ENCODE peak calls at places on chromosomes 4 and X, in six cellular contexts. E, L, R, M, A and S are unnamed samples.

GRCh38 chr4:100738388-100739165 is 220.8 kb upstream of the EMCN start:
- DNase-seq in E (no peak), L (no peak), R (peak; percentile 97), M (peak; percentile 93), A (no peak), S (peak; percentile 97)

GRCh38 chr4:52939739-52940138 is 77.6 kb downstream of the RASL11B start:
- DNase-seq in E (no peak), L (no peak), R (no peak), M (no peak), A (no peak), S (no peak)

GRCh38 chrX:137479394-137479793 is 86.5 kb upstream of the ZIC3 start:
- DNase-seq in E (no peak), L (no peak), R (no peak), M (no peak), A (no peak), S (no peak)

GRCh38 chr4:144645621-144646522 is at the start of gene HHIP:
- DNase-seq in E (peak; percentile 49), L (no peak), R (peak; percentile 82), M (peak; percentile 86), A (peak; percentile 66), S (peak; percentile 23)

GRCh38 chrX:37383313-37383712 is 34.1 kb downstream of the PRRG1 start:
- DNase-seq in E (no peak), L (no peak), R (no peak), M (no peak), A (no peak), S (no peak)

GRCh38 chr4:48898733-48899431 is 7.7 kb downstream of the OCIAD2 start:
- DNase-seq in E (no peak), L (no peak), R (peak; percentile 61), M (peak; percentile 47), A (no peak), S (no peak)

GRCh38 chrX:93422693-93423092 is 250.7 kb downstream of the NAP1L3 start:
- DNase-seq in E (no peak), L (peak; percentile 40), R (peak; percentile 2), M (peak; percentile 11), A (no peak), S (peak; percentile 12)

GRCh38 chr4:44186096-44186849 is 262.3 kb downstream of the KCTD8 start:
- DNase-seq in E (no peak), L (no peak), R (no peak), M (no peak), A (no peak), S (no peak)

GRCh38 chr4:109429545-109429944 is 4.1 kb upstream of the SEC24B start:
- DNase-seq in E (no peak), L (no peak), R (peak; percentile 70), M (peak; percentile 75), A (no peak), S (peak; percentile 78)

GRCh38 chr4:3851211-3851610 is 85.0 kb downstream of the ADRA2C start:
- DNase-seq in E (no peak), L (no peak), R (no peak), M (no peak), A (no peak), S (peak; percentile 2)

GRCh38 chrX:22366166-22366702 is 93.5 kb downstream of the CBLL2 start:
- DNase-seq in E (no peak), L (no peak), R (peak; percentile 68), M (peak; percentile 36), A (no peak), S (peak; percentile 11)

GRCh38 chrX:108209006-108209554 is 117.5 kb downstream of the ATG4A start:
- DNase-seq in E (no peak), L (no peak), R (no peak), M (no peak), A (no peak), S (no peak)

GRCh38 chr4:116180056-116180690 is 905.2 kb downstream of the TRAM1L1 start:
- DNase-seq in E (no peak), L (no peak), R (peak; percentile 3), M (peak; percentile 2), A (no peak), S (peak; percentile 28)

GRCh38 chr4:41396869-41397268 is 140.1 kb downstream of the UCHL1 start:
- DNase-seq in E (no peak), L (no peak), R (no peak), M (no peak), A (no peak), S (no peak)

GRCh38 chrX:11108253-11108941 is 2.7 kb upstream of the HCCS start:
- DNase-seq in E (no peak), L (no peak), R (no peak), M (no peak), A (no peak), S (no peak)

GRCh38 chrX:45295587-45295986 is 94.9 kb upstream of the DIPK2B start:
- DNase-seq in E (no peak), L (no peak), R (peak; percentile 26), M (peak; percentile 11), A (no peak), S (peak; percentile 35)

GRCh38 chrX:19956923-19957322 is 33.9 kb downstream of the BCLAF3 start:
- DNase-seq in E (no peak), L (no peak), R (no peak), M (no peak), A (no peak), S (no peak)

GRCh38 chr4:161680146-161680545 is 483.7 kb downstream of the FSTL5 start:
- DNase-seq in E (no peak), L (no peak), R (no peak), M (no peak), A (no peak), S (no peak)

GRCh38 chrX:134542485-134542884 is 82.5 kb downstream of the HPRT1 start:
- DNase-seq in E (no peak), L (peak; percentile 38), R (peak; percentile 69), M (peak; percentile 81), A (no peak), S (peak; percentile 76)

GRCh38 chrX:154396948-154397887 is 959 bp upstream of the RPL10 start:
- DNase-seq in E (peak; percentile 80), L (peak; percentile 72), R (peak; percentile 71), M (peak; percentile 52), A (peak; percentile 87), S (peak; percentile 63)

GRCh38 chr4:16824278-16824806 is 74.1 kb downstream of the LDB2 start:
- DNase-seq in E (no peak), L (no peak), R (no peak), M (no peak), A (no peak), S (no peak)

GRCh38 chrX:132615396-132616131 is 126.7 kb upstream of the MBNL3 start:
- DNase-seq in E (peak; percentile 39), L (peak; percentile 62), R (peak; percentile 51), M (peak; percentile 53), A (no peak), S (peak; percentile 79)

DNA sequence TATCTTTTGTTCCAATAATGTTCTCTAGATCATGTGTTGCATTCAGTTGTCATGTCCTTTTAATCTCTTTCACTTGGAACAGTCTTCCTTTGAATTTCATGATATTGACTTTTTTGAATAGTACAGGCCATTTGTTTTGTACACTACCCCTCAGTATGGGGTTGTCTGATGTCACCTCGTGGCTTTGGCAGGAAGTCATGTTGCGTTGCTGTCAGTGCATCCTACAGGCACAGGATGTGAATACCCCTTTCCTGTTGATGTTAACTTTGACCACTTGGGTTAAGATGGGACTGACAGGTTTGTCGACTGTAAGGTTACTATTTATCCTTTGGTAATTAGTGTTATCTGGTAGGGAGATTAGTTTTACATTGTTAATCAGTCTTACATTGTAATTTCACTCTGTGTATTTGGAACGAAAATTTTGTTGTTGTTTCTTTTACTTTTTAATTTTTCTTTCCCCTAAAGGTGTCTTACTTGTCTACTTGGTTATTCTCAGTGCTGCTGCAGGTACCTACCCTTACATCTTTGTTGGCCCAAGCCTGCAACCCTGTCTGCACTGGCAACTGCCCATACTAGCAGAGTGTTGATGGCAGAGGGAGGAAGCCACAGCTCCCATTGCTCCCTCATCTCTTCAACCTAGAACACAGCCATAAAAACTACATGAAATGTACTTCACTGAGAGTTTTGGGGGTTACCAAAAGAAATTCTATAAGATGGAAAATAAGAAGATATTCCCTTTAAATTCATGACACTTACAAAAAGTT is 14.7 kb upstream of the ATP8A1 start:
- DNase-seq in E (no peak), L (no peak), R (no peak), M (no peak), A (no peak), S (no peak)
- TF ChIP-seq CTCF in E (no peak), L (no peak), R (no peak), M (no peak), A (no peak), S (no peak)

GRCh38 chr4:574346-575161 is 1.5 kb downstream of the TMEM271 start:
- DNase-seq in E (no peak), L (no peak), R (no peak), M (no peak), A (no peak), S (no peak)

GRCh38 chr4:575281-576141 is 584 bp downstream of the TMEM271 start:
- DNase-seq in E (peak; percentile 39), L (peak; percentile 28), R (peak; percentile 49), M (peak; percentile 76), A (no peak), S (peak; percentile 89)

GRCh38 chr4:576991-577498 is 950 bp upstream of the TMEM271 start:
- DNase-seq in E (no peak), L (no peak), R (no peak), M (no peak), A (no peak), S (no peak)

GRCh38 chr4:577499-578450 is 1.7 kb upstream of the TMEM271 start:
- DNase-seq in E (no peak), L (no peak), R (peak; percentile 6), M (no peak), A (no peak), S (peak; percentile 66)

GRCh38 chr4:576245-576821 is at the start of gene TMEM271:
- DNase-seq in E (no peak), L (no peak), R (no peak), M (no peak), A (no peak), S (no peak)
- H3K4me3 ChIP-seq in E (no peak within 1 kb of the TSS), L (no peak within 1 kb of the TSS), R (no peak within 1 kb of the TSS), M (no peak within 1 kb of the TSS), A (peak within 1 kb of the TSS; percentile 49), S (no peak within 1 kb of the TSS)

DNA sequence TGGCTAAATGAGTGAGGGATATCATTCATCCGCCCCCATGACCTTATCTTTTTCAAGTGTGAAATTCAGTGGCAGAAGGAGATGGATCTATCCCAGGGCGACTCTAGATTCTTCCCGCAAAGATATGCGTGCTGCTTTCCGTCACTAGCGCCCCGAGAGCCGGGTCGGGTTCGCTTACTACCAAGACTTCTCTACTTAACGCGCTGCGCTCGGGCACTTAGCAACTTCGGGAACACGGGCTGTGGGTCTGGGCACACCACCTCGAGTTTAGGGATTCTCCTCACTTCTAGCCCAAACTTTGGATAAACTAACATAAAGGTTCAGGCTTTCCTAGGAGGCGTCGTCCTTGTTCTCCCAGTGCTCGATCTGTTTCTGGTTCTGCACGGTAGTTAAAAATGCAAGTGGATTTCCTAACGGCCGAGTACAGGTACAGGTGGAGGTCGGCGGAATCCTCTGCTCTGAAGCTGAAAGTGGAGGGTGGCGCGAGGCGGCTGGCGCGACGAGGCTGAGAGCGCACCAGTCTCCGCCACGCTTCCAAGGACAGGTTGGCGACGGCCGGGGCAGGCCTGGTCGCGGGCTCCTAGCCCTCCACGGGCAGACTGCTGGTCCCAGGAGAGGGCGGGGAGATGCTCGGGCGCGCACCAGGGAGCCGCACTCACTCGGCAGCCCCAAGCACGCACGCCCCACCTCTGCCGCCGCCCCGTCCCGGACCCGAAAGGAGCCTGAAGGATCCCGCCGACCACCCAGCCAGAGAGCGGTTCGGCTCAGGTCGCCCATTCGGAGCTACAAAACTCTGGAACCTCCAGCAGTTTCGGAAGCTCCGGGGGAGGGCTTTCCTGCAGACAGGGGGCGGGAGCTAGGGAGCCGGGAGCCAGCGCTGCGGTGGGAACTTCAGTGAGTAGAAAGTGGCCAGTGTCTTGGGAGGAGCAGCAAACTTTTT is 100.8 kb upstream of the TENM3 start:
- DNase-seq in E (no peak), L (peak; percentile 53), R (peak; percentile 3), M (peak; percentile 32), A (no peak), S (peak; percentile 44)
- TF ChIP-seq CTCF in E (no peak), L (no peak), R (no peak), M (no peak), A (no peak), S (peak; percentile 9)

GRCh38 chr4:1504786-1505500 is 98.7 kb upstream of the NKX1-1 start:
- DNase-seq in E (no peak), L (no peak), R (no peak), M (no peak), A (peak; percentile 49), S (no peak)
- H3K4me3 ChIP-seq in E (no peak overlapping the region), L (no peak overlapping the region), R (no peak overlapping the region), M (no peak overlapping the region), A (no peak overlapping the region), S (no peak overlapping the region)